ENCODE peak calls at places on chromosomes 2 and 18, in seven cellular contexts. U, O, N, T, H, F and K are unnamed samples.
A peak's percentile ranks its signal among the peaks of the same experiment; 100 is the strongest.

GRCh38 chr2:15778529-15779219 is 161.7 kb upstream of the MYCN start:
- DNase-seq in U (no peak), O (no peak), N (no peak), T (no peak), H (no peak), F (no peak), K (no peak)

GRCh38 chr2:103788875-103789715 is 1027.3 kb downstream of the TMEM182 start:
- DNase-seq in U (no peak), O (no peak), N (no peak), T (no peak), H (no peak), F (no peak), K (no peak)

GRCh38 chr2:20443276-20443920 is 3.5 kb upstream of the RHOB start:
- DNase-seq in U (peak; percentile 90), O (peak; percentile 61), N (peak; percentile 52), T (peak; percentile 79), H (no peak), F (no peak), K (no peak)

GRCh38 chr2:160974803-160975202 is 185.4 kb upstream of the TANK start:
- DNase-seq in U (no peak), O (no peak), N (no peak), T (no peak), H (no peak), F (no peak), K (no peak)

GRCh38 chr2:104854507-104855173 is 725 bp downstream of the POU3F3 start:
- DNase-seq in U (peak; percentile 44), O (no peak), N (no peak), T (no peak), H (no peak), F (no peak), K (no peak)

GRCh38 chr2:54590216-54590961 is 133.1 kb upstream of the EML6 start:
- DNase-seq in U (no peak), O (no peak), N (no peak), T (no peak), H (no peak), F (no peak), K (no peak)

GRCh38 chr2:237717366-237718276 is 81.0 kb upstream of the RBM44 start:
- DNase-seq in U (no peak), O (no peak), N (no peak), T (peak; percentile 64), H (no peak), F (no peak), K (no peak)

GRCh38 chr2:50358586-50358985 is 673.3 kb downstream of the NRXN1 start:
- DNase-seq in U (no peak), O (no peak), N (no peak), T (peak; percentile 46), H (no peak), F (no peak), K (no peak)

GRCh38 chr2:26008851-26009566 is 24.9 kb upstream of the RAB10 start:
- DNase-seq in U (peak; percentile 94), O (peak; percentile 73), N (peak; percentile 32), T (peak; percentile 79), H (no peak), F (peak; percentile 43), K (no peak)

GRCh38 chr18:41121116-41121826 is 833.8 kb upstream of the PIK3C3 start:
- DNase-seq in U (no peak), O (no peak), N (no peak), T (no peak), H (no peak), F (no peak), K (no peak)

GRCh38 chr18:49016648-49017539 is 66.1 kb upstream of the SMAD7 start:
- DNase-seq in U (peak; percentile 83), O (peak; percentile 43), N (peak; percentile 50), T (peak; percentile 56), H (peak; percentile 15), F (peak; percentile 60), K (peak; percentile 15)

GRCh38 chr2:8692783-8693768 is 11.2 kb downstream of the ID2 start:
- DNase-seq in U (no peak), O (peak; percentile 34), N (peak; percentile 77), T (no peak), H (no peak), F (no peak), K (no peak)

GRCh38 chr18:23437357-23438045 is 15.6 kb upstream of the RIOK3 start:
- DNase-seq in U (no peak), O (peak; percentile 85), N (peak; percentile 92), T (peak; percentile 90), H (peak; percentile 75), F (peak; percentile 34), K (peak; percentile 71)
- TF ChIP-seq POLR2A in U (no peak), O (no peak), N (peak; percentile 85), T (no peak), H (peak; percentile 59), F (no peak), K (no peak)

GRCh38 chr2:218406949-218407703 is 7.5 kb downstream of the CTDSP1 start:
- DNase-seq in U (no peak), O (peak; percentile 77), N (peak; percentile 61), T (peak; percentile 90), H (no peak), F (no peak), K (no peak)
- TF ChIP-seq POLR2AphosphoS5 in U (no peak), O (peak; percentile 81), N (no peak), T (peak; percentile 89), H (no peak), F (no peak), K (no peak)

GRCh38 chr2:10120158-10120937 is 2.2 kb upstream of the RRM2 start:
- DNase-seq in U (peak; percentile 93), O (peak; percentile 98), N (peak; percentile 99), T (peak; percentile 96), H (peak; percentile 90), F (peak; percentile 90), K (peak; percentile 81)
- TF ChIP-seq POLR2A in U (no peak), O (no peak), N (peak; percentile 96), T (no peak), H (peak; percentile 93), F (peak; percentile 95), K (peak; percentile 78)

DNA sequence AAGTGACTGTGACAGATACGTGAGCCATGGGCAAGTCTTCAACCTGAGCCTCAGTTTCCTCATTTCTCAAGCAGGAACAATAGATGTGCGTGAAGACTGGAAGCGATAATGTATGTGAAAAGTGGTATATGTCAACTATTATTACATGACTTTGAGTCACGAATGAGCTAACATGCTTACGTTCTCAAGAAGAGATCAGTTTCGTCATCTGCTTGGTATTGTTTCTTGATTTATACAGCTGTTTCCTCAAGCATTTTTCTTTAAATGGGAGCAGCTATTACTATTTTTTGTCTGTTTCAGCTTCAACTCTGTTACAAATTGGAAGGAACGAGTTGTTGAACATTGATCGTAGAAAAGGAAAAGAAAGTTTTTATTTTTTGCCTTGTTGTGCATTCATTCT is 48.5 kb upstream of the THOC1 start:
- DNase-seq in U (no peak), O (no peak), N (no peak), T (no peak), H (no peak), F (no peak), K (no peak)
- TF ChIP-seq POLR2AphosphoS5 in U (no peak), O (no peak), N (no peak), T (no peak), H (no peak), F (no peak), K (no peak)

DNA sequence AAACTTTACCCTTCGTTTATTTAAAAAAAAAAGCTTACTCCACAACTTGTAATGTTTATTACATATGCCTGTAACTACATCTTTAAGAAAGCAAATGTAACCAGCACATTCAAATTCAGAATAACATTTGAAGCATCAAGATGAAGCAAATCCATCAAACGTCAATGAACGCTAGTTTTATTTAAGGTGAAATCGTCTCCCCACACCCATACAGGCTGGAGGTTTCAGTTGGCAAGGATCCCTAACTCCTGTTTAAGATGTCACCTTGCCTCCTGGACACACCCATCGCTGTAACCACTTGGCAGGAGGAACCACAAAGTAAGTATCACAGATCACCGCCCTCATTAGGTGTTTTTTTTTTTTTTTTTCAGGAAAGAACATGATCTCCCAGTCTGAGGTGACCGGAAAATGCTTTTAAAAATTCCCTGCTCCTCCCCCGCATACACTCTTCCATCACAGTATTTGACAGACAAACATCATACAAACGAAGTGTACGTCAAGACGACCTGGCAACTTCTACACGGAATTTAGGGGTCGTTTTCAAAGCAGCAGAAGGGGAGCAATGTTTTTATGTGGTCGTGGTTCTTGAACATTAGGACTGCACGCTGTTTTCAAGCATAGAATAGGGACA is 19.7 kb upstream of the STPG4 start:
- DNase-seq in U (no peak), O (peak; percentile 64), N (peak; percentile 72), T (peak; percentile 80), H (no peak), F (peak; percentile 52), K (no peak)
- TF ChIP-seq POLR2A in U (no peak), O (no peak), N (peak; percentile 60), T (no peak), H (peak; percentile 63), F (no peak), K (no peak)

DNA sequence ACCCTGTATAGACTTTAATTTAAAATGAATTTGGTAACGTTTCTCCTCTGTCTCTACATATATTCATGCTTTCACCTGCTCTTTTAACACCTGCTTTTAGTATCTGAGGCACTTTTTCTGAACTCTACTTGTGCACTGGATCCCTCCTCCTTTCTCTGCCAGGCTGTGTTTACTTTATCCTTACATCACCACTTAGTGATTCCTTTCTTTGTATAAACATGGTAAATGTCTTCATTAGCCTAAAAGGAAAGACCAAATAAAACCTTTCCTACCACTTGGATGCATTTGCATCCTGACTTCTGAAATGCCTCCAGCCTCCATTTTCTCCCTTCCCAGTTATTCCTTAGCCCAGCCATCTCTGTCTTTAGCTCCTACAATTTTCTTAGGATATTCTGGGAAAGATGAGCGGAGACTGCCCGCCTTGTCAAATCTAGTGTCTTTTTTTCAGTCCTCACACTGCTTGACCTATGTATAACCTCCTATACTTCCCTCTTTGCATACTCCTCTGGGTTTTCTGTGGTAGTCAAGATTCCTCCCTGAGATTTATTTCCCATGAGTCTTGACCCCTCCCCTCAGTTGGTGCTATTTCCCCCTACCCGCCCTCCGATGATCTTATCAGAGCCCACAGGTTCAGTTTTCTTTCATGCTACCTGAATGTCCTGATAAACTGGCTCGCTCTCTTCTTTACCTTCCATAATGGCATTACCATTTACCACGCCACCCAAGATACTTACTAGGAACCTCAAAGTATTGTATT is 44.8 kb downstream of the REL start:
- DNase-seq in U (no peak), O (no peak), N (no peak), T (no peak), H (no peak), F (no peak), K (no peak)
- TF ChIP-seq POLR2AphosphoS5 in U (no peak), O (no peak), N (no peak), T (no peak), H (peak; percentile 25), F (no peak), K (no peak)

DNA sequence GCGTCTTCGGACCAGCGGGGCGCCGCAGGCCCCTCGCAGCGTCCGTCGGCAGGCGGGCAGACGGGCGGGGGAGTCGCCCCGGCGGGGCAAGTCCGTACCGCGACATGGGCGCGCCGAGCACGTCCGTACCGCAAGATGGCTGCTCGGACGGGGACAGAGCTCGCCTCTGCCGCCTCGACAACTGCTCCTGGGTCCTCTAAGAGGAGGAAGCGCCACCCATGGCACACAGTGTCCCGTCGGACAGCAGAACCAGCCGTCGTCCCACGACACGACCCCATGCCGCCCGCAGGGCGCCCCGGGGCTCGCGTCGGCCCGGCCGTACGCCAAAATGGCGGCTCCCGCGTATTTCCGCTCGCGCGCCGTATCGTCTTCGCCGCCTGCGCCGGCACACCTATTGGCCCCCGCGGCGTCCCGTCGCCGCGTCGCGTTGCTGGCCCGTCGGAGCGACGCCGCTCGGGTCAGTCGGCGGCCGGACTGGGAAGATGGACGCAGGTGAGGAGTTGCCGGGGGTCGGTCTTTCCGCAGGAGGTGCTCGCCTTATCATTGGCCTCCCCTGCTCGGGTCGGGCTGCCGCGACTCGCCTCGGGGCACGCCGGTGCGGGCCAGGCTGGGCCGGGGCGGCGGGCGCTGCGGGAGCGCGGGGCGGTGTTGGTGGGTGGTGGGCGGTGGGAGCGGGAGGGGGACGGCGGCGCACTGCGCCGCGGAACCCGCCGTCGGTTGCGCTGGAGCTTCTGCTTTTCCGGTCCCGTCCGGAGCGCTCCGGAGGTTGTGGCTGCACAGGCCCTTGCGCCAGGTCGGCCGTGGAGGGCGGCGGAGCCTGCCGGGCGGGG is at the start of gene ATG4B:
- DNase-seq in U (no peak), O (peak; percentile 88), N (peak; percentile 89), T (peak; percentile 91), H (peak; percentile 88), F (peak; percentile 78), K (peak; percentile 87)
- TF ChIP-seq POLR2A in U (no peak), O (no peak), N (peak; percentile 57), T (peak; percentile 25), H (peak; percentile 91), F (no peak), K (peak; percentile 84)